ENCODE peak calls at places on chromosomes 5 and 9, in seven cellular contexts. One of them, this sample, is unnamed.
A peak's percentile ranks its signal among the peaks of the same experiment; 100 is the strongest.

GRCh38 chr5:35687961-35688360 is 70.3 kb downstream of the SPEF2 start:
- DNase-seq in kidney glomerular epithelial cell: no peak
- DNase-seq in AG04449: no peak
- DNase-seq in small intestine: no peak
- DNase-seq in anterior cingulate cortex: no peak
- DNase-seq in activated CD4-positive, alpha-beta T cell treated with anti-CD3 and anti-CD28 coated beads, Interleukin-2, amount 10 ng/mL, durations not matched to agents 7 days and 5 days: no peak
- DNase-seq in DMS153: no peak
- DNase-seq in this sample: no peak

GRCh38 chr9:136726631-136727191 is 14.3 kb downstream of the DIPK1B start:
- DNase-seq in kidney glomerular epithelial cell: no peak
- DNase-seq in AG04449: no peak
- DNase-seq in small intestine: peak; percentile 73
- DNase-seq in anterior cingulate cortex: no peak
- DNase-seq in activated CD4-positive, alpha-beta T cell treated with anti-CD3 and anti-CD28 coated beads, Interleukin-2, amount 10 ng/mL, durations not matched to agents 7 days and 5 days: peak; percentile 66
- DNase-seq in DMS153: no peak
- DNase-seq in this sample: peak; percentile 47

GRCh38 chr5:95812100-95812472 is 10.4 kb downstream of the GLRX start:
- DNase-seq in kidney glomerular epithelial cell: no peak
- DNase-seq in AG04449: no peak
- DNase-seq in small intestine: no peak
- DNase-seq in anterior cingulate cortex: no peak
- DNase-seq in activated CD4-positive, alpha-beta T cell treated with anti-CD3 and anti-CD28 coated beads, Interleukin-2, amount 10 ng/mL, durations not matched to agents 7 days and 5 days: peak; percentile 52
- DNase-seq in DMS153: no peak
- DNase-seq in this sample: no peak

GRCh38 chr9:124306098-124306735 is 48.5 kb downstream of the NEK6 start:
- DNase-seq in kidney glomerular epithelial cell: peak; percentile 58
- DNase-seq in AG04449: peak; percentile 58
- DNase-seq in small intestine: no peak
- DNase-seq in anterior cingulate cortex: no peak
- DNase-seq in activated CD4-positive, alpha-beta T cell treated with anti-CD3 and anti-CD28 coated beads, Interleukin-2, amount 10 ng/mL, durations not matched to agents 7 days and 5 days: no peak
- DNase-seq in DMS153: no peak
- DNase-seq in this sample: no peak

GRCh38 chr5:141850183-141850768 is 27.9 kb downstream of the PCDH1 start:
- DNase-seq in kidney glomerular epithelial cell: no peak
- DNase-seq in AG04449: no peak
- DNase-seq in small intestine: no peak
- DNase-seq in anterior cingulate cortex: peak; percentile 50
- DNase-seq in activated CD4-positive, alpha-beta T cell treated with anti-CD3 and anti-CD28 coated beads, Interleukin-2, amount 10 ng/mL, durations not matched to agents 7 days and 5 days: peak; percentile 19
- DNase-seq in DMS153: no peak
- DNase-seq in this sample: peak; percentile 40

GRCh38 chr5:45862763-45863162 is 166.6 kb upstream of the HCN1 start:
- DNase-seq in kidney glomerular epithelial cell: no peak
- DNase-seq in AG04449: no peak
- DNase-seq in small intestine: no peak
- DNase-seq in anterior cingulate cortex: no peak
- DNase-seq in activated CD4-positive, alpha-beta T cell treated with anti-CD3 and anti-CD28 coated beads, Interleukin-2, amount 10 ng/mL, durations not matched to agents 7 days and 5 days: no peak
- DNase-seq in DMS153: no peak
- DNase-seq in this sample: no peak

GRCh38 chr9:133972041-133972970 is 19.8 kb downstream of the VAV2 start:
- DNase-seq in kidney glomerular epithelial cell: peak; percentile 27
- DNase-seq in AG04449: no peak
- DNase-seq in small intestine: peak; percentile 99
- DNase-seq in anterior cingulate cortex: no peak
- DNase-seq in activated CD4-positive, alpha-beta T cell treated with anti-CD3 and anti-CD28 coated beads, Interleukin-2, amount 10 ng/mL, durations not matched to agents 7 days and 5 days: no peak
- DNase-seq in DMS153: no peak
- DNase-seq in this sample: no peak

GRCh38 chr5:77101298-77101697 is 14.2 kb upstream of the ZBED3 start:
- DNase-seq in kidney glomerular epithelial cell: peak; percentile 79
- DNase-seq in AG04449: no peak
- DNase-seq in small intestine: no peak
- DNase-seq in anterior cingulate cortex: no peak
- DNase-seq in activated CD4-positive, alpha-beta T cell treated with anti-CD3 and anti-CD28 coated beads, Interleukin-2, amount 10 ng/mL, durations not matched to agents 7 days and 5 days: no peak
- DNase-seq in DMS153: no peak
- DNase-seq in this sample: no peak

GRCh38 chr5:50874277-50874984 is 208.0 kb downstream of the PARP8 start:
- DNase-seq in kidney glomerular epithelial cell: no peak
- DNase-seq in AG04449: no peak
- DNase-seq in small intestine: no peak
- DNase-seq in anterior cingulate cortex: no peak
- DNase-seq in activated CD4-positive, alpha-beta T cell treated with anti-CD3 and anti-CD28 coated beads, Interleukin-2, amount 10 ng/mL, durations not matched to agents 7 days and 5 days: no peak
- DNase-seq in DMS153: no peak
- DNase-seq in this sample: no peak

GRCh38 chr5:73749485-73750270 is 123.7 kb downstream of the ARHGEF28 start:
- DNase-seq in kidney glomerular epithelial cell: no peak
- DNase-seq in AG04449: no peak
- DNase-seq in small intestine: no peak
- DNase-seq in anterior cingulate cortex: no peak
- DNase-seq in activated CD4-positive, alpha-beta T cell treated with anti-CD3 and anti-CD28 coated beads, Interleukin-2, amount 10 ng/mL, durations not matched to agents 7 days and 5 days: no peak
- DNase-seq in DMS153: no peak
- DNase-seq in this sample: no peak

GRCh38 chr5:158586054-158586453 is 513.7 kb downstream of the EBF1 start:
- DNase-seq in kidney glomerular epithelial cell: no peak
- DNase-seq in AG04449: no peak
- DNase-seq in small intestine: no peak
- DNase-seq in anterior cingulate cortex: no peak
- DNase-seq in activated CD4-positive, alpha-beta T cell treated with anti-CD3 and anti-CD28 coated beads, Interleukin-2, amount 10 ng/mL, durations not matched to agents 7 days and 5 days: no peak
- DNase-seq in DMS153: no peak
- DNase-seq in this sample: no peak

GRCh38 chr5:173534664-173535063 is 81.8 kb downstream of the BOD1 start:
- DNase-seq in kidney glomerular epithelial cell: no peak
- DNase-seq in AG04449: no peak
- DNase-seq in small intestine: no peak
- DNase-seq in anterior cingulate cortex: no peak
- DNase-seq in activated CD4-positive, alpha-beta T cell treated with anti-CD3 and anti-CD28 coated beads, Interleukin-2, amount 10 ng/mL, durations not matched to agents 7 days and 5 days: no peak
- DNase-seq in DMS153: no peak
- DNase-seq in this sample: no peak

GRCh38 chr5:146565764-146566163 is 49.8 kb upstream of the GPR151 start:
- DNase-seq in kidney glomerular epithelial cell: peak; percentile 71
- DNase-seq in AG04449: no peak
- DNase-seq in small intestine: peak; percentile 38
- DNase-seq in anterior cingulate cortex: no peak
- DNase-seq in activated CD4-positive, alpha-beta T cell treated with anti-CD3 and anti-CD28 coated beads, Interleukin-2, amount 10 ng/mL, durations not matched to agents 7 days and 5 days: peak; percentile 61
- DNase-seq in DMS153: peak; percentile 1
- DNase-seq in this sample: no peak

GRCh38 chr5:107670927-107671741 is at the start of gene EFNA5:
- DNase-seq in kidney glomerular epithelial cell: peak; percentile 36
- DNase-seq in AG04449: no peak
- DNase-seq in small intestine: peak; percentile 25
- DNase-seq in anterior cingulate cortex: no peak
- DNase-seq in activated CD4-positive, alpha-beta T cell treated with anti-CD3 and anti-CD28 coated beads, Interleukin-2, amount 10 ng/mL, durations not matched to agents 7 days and 5 days: peak; percentile 37
- DNase-seq in DMS153: no peak
- DNase-seq in this sample: peak; percentile 7

GRCh38 chr5:172931001-172931536 is 28.2 kb upstream of the RPL26L1 start:
- DNase-seq in kidney glomerular epithelial cell: peak; percentile 100
- DNase-seq in AG04449: peak; percentile 81
- DNase-seq in small intestine: no peak
- DNase-seq in anterior cingulate cortex: no peak
- DNase-seq in activated CD4-positive, alpha-beta T cell treated with anti-CD3 and anti-CD28 coated beads, Interleukin-2, amount 10 ng/mL, durations not matched to agents 7 days and 5 days: no peak
- DNase-seq in DMS153: no peak
- DNase-seq in this sample: no peak

GRCh38 chr5:132838516-132839282 is 8.3 kb upstream of the SHROOM1 start:
- DNase-seq in kidney glomerular epithelial cell: no peak
- DNase-seq in AG04449: no peak
- DNase-seq in small intestine: no peak
- DNase-seq in anterior cingulate cortex: no peak
- DNase-seq in activated CD4-positive, alpha-beta T cell treated with anti-CD3 and anti-CD28 coated beads, Interleukin-2, amount 10 ng/mL, durations not matched to agents 7 days and 5 days: no peak
- DNase-seq in DMS153: no peak
- DNase-seq in this sample: no peak

GRCh38 chr9:96139592-96140251 is 162.3 kb downstream of the HSD17B3 start:
- DNase-seq in kidney glomerular epithelial cell: no peak
- DNase-seq in AG04449: peak; percentile 79
- DNase-seq in small intestine: no peak
- DNase-seq in anterior cingulate cortex: peak; percentile 23
- DNase-seq in activated CD4-positive, alpha-beta T cell treated with anti-CD3 and anti-CD28 coated beads, Interleukin-2, amount 10 ng/mL, durations not matched to agents 7 days and 5 days: no peak
- DNase-seq in DMS153: no peak
- DNase-seq in this sample: no peak

GRCh38 chr5:172926008-172926523 is 33.2 kb upstream of the RPL26L1 start:
- DNase-seq in kidney glomerular epithelial cell: no peak
- DNase-seq in AG04449: no peak
- DNase-seq in small intestine: no peak
- DNase-seq in anterior cingulate cortex: no peak
- DNase-seq in activated CD4-positive, alpha-beta T cell treated with anti-CD3 and anti-CD28 coated beads, Interleukin-2, amount 10 ng/mL, durations not matched to agents 7 days and 5 days: no peak
- DNase-seq in DMS153: no peak
- DNase-seq in this sample: no peak

GRCh38 chr5:59361454-59361853 is 532.1 kb downstream of the PDE4D start:
- DNase-seq in kidney glomerular epithelial cell: no peak
- DNase-seq in AG04449: no peak
- DNase-seq in small intestine: peak; percentile 29
- DNase-seq in anterior cingulate cortex: no peak
- DNase-seq in activated CD4-positive, alpha-beta T cell treated with anti-CD3 and anti-CD28 coated beads, Interleukin-2, amount 10 ng/mL, durations not matched to agents 7 days and 5 days: no peak
- DNase-seq in DMS153: peak; percentile 57
- DNase-seq in this sample: no peak

GRCh38 chr5:21711854-21712752 is 1141.0 kb downstream of the CDH12 start:
- DNase-seq in kidney glomerular epithelial cell: peak; percentile 30
- DNase-seq in AG04449: no peak
- DNase-seq in small intestine: no peak
- DNase-seq in anterior cingulate cortex: no peak
- DNase-seq in activated CD4-positive, alpha-beta T cell treated with anti-CD3 and anti-CD28 coated beads, Interleukin-2, amount 10 ng/mL, durations not matched to agents 7 days and 5 days: no peak
- DNase-seq in DMS153: no peak
- DNase-seq in this sample: no peak

GRCh38 chr5:125311743-125312142 is 565.3 kb upstream of the ZNF608 start:
- DNase-seq in kidney glomerular epithelial cell: peak; percentile 84
- DNase-seq in AG04449: peak; percentile 70
- DNase-seq in small intestine: no peak
- DNase-seq in anterior cingulate cortex: no peak
- DNase-seq in activated CD4-positive, alpha-beta T cell treated with anti-CD3 and anti-CD28 coated beads, Interleukin-2, amount 10 ng/mL, durations not matched to agents 7 days and 5 days: no peak
- DNase-seq in DMS153: no peak
- DNase-seq in this sample: no peak

This sample was measured in naive B cell.